ENCODE peak calls at places on chromosome 21, in four cellular contexts. P is right lobe of liver, C is tibial artery, U is cardiac fibroblast. E is an unnamed sample.

GRCh38 chr21:37914211-37914900 is 1.9 kb downstream of the KCNJ6 start:
- DNase-seq in P (no peak), C (no peak), U (peak), E (no peak)

GRCh38 chr21:34517491-34518245 is 5.7 kb upstream of the KCNE1 start:
- DNase-seq in P (no peak), C (no peak), U (no peak), E (no peak)

GRCh38 chr21:17931080-17931479 is 111.9 kb upstream of the C21orf91 start:
- DNase-seq in P (no peak), C (no peak), U (no peak), E (no peak)

GRCh38 chr21:40947713-40948112 is 100.8 kb upstream of the DSCAM start:
- DNase-seq in P (no peak), C (no peak), U (no peak), E (no peak)

GRCh38 chr21:39125752-39126485 is 57.3 kb downstream of the PSMG1 start:
- DNase-seq in P (peak), C (peak), U (peak), E (peak)

GRCh38 chr21:21788591-21788990 is 790.4 kb downstream of the NCAM2 start:
- DNase-seq in P (no peak), C (no peak), U (no peak), E (peak)

GRCh38 chr21:32587112-32587511 is 1.8 kb upstream of the TCP10L start:
- DNase-seq in P (no peak), C (no peak), U (no peak), E (no peak)

GRCh38 chr21:40466893-40467483 is 380.0 kb downstream of the DSCAM start:
- DNase-seq in P (no peak), C (no peak), U (peak), E (no peak)

GRCh38 chr21:45161039-45161945 is 86.9 kb downstream of the ADARB1 start:
- DNase-seq in P (peak), C (no peak), U (no peak), E (no peak)

GRCh38 chr21:38223893-38224540 is 32.8 kb upstream of the KCNJ15 start:
- DNase-seq in P (no peak), C (no peak), U (peak), E (peak)

GRCh38 chr21:17462276-17462981 is 50.4 kb upstream of the CXADR start:
- DNase-seq in P (peak), C (no peak), U (peak), E (peak)

GRCh38 chr21:39529026-39529425 is 77.3 kb downstream of the SH3BGR start:
- DNase-seq in P (no peak), C (no peak), U (no peak), E (no peak)

GRCh38 chr21:27206368-27206982 is 239.6 kb upstream of the ADAMTS5 start:
- DNase-seq in P (no peak), C (no peak), U (no peak), E (no peak)
- H3K4me3 ChIP-seq in P (no peak), C (no peak), U (no peak), E (no peak)

GRCh38 chr21:28333455-28334108 is 659.1 kb downstream of the LTN1 start:
- DNase-seq in P (no peak), C (no peak), U (peak), E (peak)

GRCh38 chr21:28338906-28339305 is 653.8 kb downstream of the LTN1 start:
- DNase-seq in P (no peak), C (no peak), U (no peak), E (peak)

GRCh38 chr21:28334407-28334806 is 658.3 kb downstream of the LTN1 start:
- DNase-seq in P (no peak), C (no peak), U (no peak), E (no peak)

GRCh38 chr21:28337319-28337718 is 655.4 kb downstream of the LTN1 start:
- DNase-seq in P (no peak), C (no peak), U (peak), E (peak)

DNA sequence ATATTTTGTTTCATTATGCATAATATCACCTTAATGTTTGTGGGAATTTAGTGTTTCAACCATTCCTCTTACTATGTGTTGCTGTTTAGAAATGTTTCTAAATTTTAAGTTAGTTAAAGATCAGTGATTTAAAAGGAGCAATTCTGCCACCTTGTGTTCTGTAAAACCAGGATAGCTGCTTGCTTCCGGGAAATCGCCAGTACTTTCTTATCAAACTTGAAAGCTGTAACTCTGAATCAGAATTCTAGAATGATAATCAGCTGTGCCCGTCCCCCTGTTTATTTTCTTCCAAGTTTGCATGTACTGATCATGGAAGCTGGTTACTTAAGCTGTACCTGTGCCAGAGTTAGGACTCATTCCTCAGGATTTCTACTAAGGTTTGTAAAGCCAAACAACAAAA is 656.4 kb downstream of the LTN1 start:
- DNase-seq in P (peak), C (no peak), U (peak), E (peak)
- TF ChIP-seq CTCF in P (peak), C (peak), U (peak), E (peak)

GRCh38 chr21:46346296-46347202 is 22.6 kb downstream of the PCNT start:
- DNase-seq in P (no peak), C (no peak), U (no peak), E (no peak)

GRCh38 chr21:46347791-46348381 is 23.9 kb downstream of the PCNT start:
- DNase-seq in P (no peak), C (no peak), U (peak), E (peak)

GRCh38 chr21:46344219-46344915 is 20.4 kb downstream of the PCNT start:
- DNase-seq in P (no peak), C (no peak), U (no peak), E (no peak)

GRCh38 chr21:46347203-46347550 is 23.2 kb downstream of the PCNT start:
- DNase-seq in P (no peak), C (no peak), U (no peak), E (no peak)

GRCh38 chr21:46345861-46346260 is 21.9 kb downstream of the PCNT start:
- DNase-seq in P (no peak), C (no peak), U (no peak), E (no peak)
- H3K4me3 ChIP-seq in P (no peak), C (no peak), U (no peak), E (no peak)

GRCh38 chr21:42376338-42376982 is 10.1 kb upstream of the TFF1 start:
- DNase-seq in P (no peak), C (no peak), U (no peak), E (no peak)
- TF ChIP-seq CTCF in P (peak), C (no peak), U (no peak), E (no peak)

GRCh38 chr21:24045373-24045772 is 1561.9 kb downstream of the MRPL39 start:
- DNase-seq in P (no peak), C (no peak), U (no peak), E (no peak)
- H3K4me3 ChIP-seq in P (no peak), C (no peak), U (no peak), E (no peak)

GRCh38 chr21:46634966-46635323 is 529 bp upstream of the PRMT2 start:
- DNase-seq in P (no peak), C (peak), U (peak), E (peak)
- TF ChIP-seq CTCF in P (peak), C (no peak), U (no peak), E (peak)

GRCh38 chr21:36068748-36069398 is 951 bp upstream of the CBR1 start:
- DNase-seq in P (no peak), C (no peak), U (no peak), E (no peak)
- H3K4me3 ChIP-seq in P (no peak), C (no peak), U (no peak), E (no peak)